ENCODE peak calls at places on chromosome 17, in six cellular contexts. I, A, M, H, G and V are unnamed samples.

GRCh38 chr17:78644259-78644658 is 67.1 kb upstream of the DNAH17 start:
- DNase-seq in M (no peak), A (no peak), G (no peak), I (no peak), H (no peak), V (no peak)

GRCh38 chr17:19958023-19958422 is 19.6 kb downstream of the AKAP10 start:
- DNase-seq in H (no peak), A (peak), G (no peak), I (peak), M (no peak), V (peak)

GRCh38 chr17:39062846-39063680 is 88.4 kb downstream of the PLXDC1 start:
- DNase-seq in M (no peak), I (no peak), H (no peak), A (no peak), G (no peak), V (peak)

GRCh38 chr17:54903375-54903774 is 2.7 kb downstream of the TOM1L1 start:
- DNase-seq in I (no peak), H (no peak), A (peak), G (no peak), M (no peak), V (no peak)

GRCh38 chr17:17422217-17422610 is 54.6 kb upstream of the MED9 start:
- DNase-seq in A (no peak), H (no peak), M (no peak), G (no peak), I (no peak), V (no peak)

GRCh38 chr17:58191259-58191896 is 1.1 kb upstream of the EPX start:
- DNase-seq in M (no peak), A (no peak), G (no peak), I (no peak), H (no peak), V (no peak)

GRCh38 chr17:44778656-44779210 is 19.9 kb downstream of the ADAM11 start:
- DNase-seq in A (no peak), G (no peak), I (no peak), H (no peak), M (no peak), V (no peak)

GRCh38 chr17:78759969-78760352 is 22.1 kb downstream of the CYTH1 start:
- DNase-seq in A (no peak), H (no peak), M (no peak), G (no peak), I (no peak), V (no peak)

GRCh38 chr17:47727704-47728036 is 5.4 kb upstream of the TBX21 start:
- DNase-seq in M (no peak), A (no peak), G (no peak), I (no peak), H (no peak), V (no peak)

GRCh38 chr17:43860927-43861622 is 14.1 kb downstream of the CD300LG start:
- DNase-seq in M (no peak), A (no peak), I (no peak), H (no peak), G (no peak), V (no peak)

GRCh38 chr17:47934856-47935255 is 6.5 kb upstream of the PNPO start:
- DNase-seq in H (no peak), I (no peak), M (no peak), G (no peak), A (no peak), V (peak)

GRCh38 chr17:144936-145670 is 7.7 kb downstream of the SCGB1C2 start:
- DNase-seq in G (no peak), H (no peak), I (no peak), A (no peak), M (no peak), V (no peak)

GRCh38 chr17:6286239-6286638 is 148.7 kb downstream of the AIPL1 start:
- DNase-seq in M (no peak), A (no peak), I (peak), H (no peak), G (no peak), V (no peak)

GRCh38 chr17:4445731-4446130 is 12.0 kb downstream of the SPNS3 start:
- DNase-seq in A (no peak), M (no peak), H (no peak), I (no peak), G (no peak), V (no peak)

GRCh38 chr17:74408830-74409229 is 23.1 kb upstream of the GPRC5C start:
- DNase-seq in H (no peak), M (no peak), G (no peak), A (no peak), I (no peak), V (no peak)

GRCh38 chr17:15038656-15039055 is 226.5 kb downstream of the PMP22 start:
- DNase-seq in H (no peak), A (peak), G (no peak), I (no peak), M (no peak), V (peak)

GRCh38 chr17:48025040-48025903 is 12.3 kb downstream of the COPZ2 start:
- DNase-seq in M (peak), H (peak), A (peak), I (peak), G (peak), V (peak)

GRCh38 chr17:27424516-27424915 is 31.7 kb upstream of the KSR1 start:
- DNase-seq in M (no peak), A (no peak), I (no peak), G (no peak), H (no peak), V (no peak)

GRCh38 chr17:34556384-34556783 is 23.0 kb upstream of the TMEM132E start:
- DNase-seq in I (peak), G (no peak), H (no peak), M (no peak), A (peak), V (no peak)